ENCODE peak calls at places on chromosomes 16 and 17, in ten cellular contexts. J, T, L, K, N, E, U, Y, Z and D are unnamed samples.

GRCh38 chr17:9865585-9865984 is 39.5 kb downstream of the RCVRN start:
- DNase-seq in J (no peak), T (no peak), L (no peak), K (no peak), N (no peak), E (no peak), U (no peak), Y (no peak), Z (no peak), D (no peak)

GRCh38 chr16:57039148-57039812 is 49.9 kb downstream of the NLRC5 start:
- DNase-seq in J (no peak), T (no peak), L (no peak), K (no peak), N (no peak), E (no peak), U (peak), Y (no peak), Z (no peak), D (no peak)

GRCh38 chr17:73371285-73371684 is 59.5 kb upstream of the CDC42EP4 start:
- DNase-seq in J (no peak), T (no peak), L (no peak), K (no peak), N (no peak), E (no peak), U (no peak), Y (no peak), Z (no peak), D (no peak)

GRCh38 chr17:35578195-35578928 is at the start of gene PEX12:
- DNase-seq in J (peak), T (peak), L (peak), K (peak), N (peak), E (peak), U (peak), Y (peak), Z (peak), D (peak)

GRCh38 chr17:72592242-72592966 is 471.6 kb downstream of the SOX9 start:
- DNase-seq in J (peak), T (peak), L (peak), K (no peak), N (peak), E (peak), U (no peak), Y (no peak), Z (peak), D (no peak)

GRCh38 chr17:1232786-1233185 is 37.5 kb upstream of the BHLHA9 start:
- DNase-seq in J (no peak), T (no peak), L (no peak), K (no peak), N (no peak), E (no peak), U (no peak), Y (no peak), Z (no peak), D (no peak)

GRCh38 chr16:56936950-56937349 is 5.0 kb downstream of the HERPUD1 start:
- DNase-seq in J (no peak), T (no peak), L (no peak), K (no peak), N (no peak), E (no peak), U (peak), Y (no peak), Z (no peak), D (no peak)

GRCh38 chr17:42964161-42964932 is at the start of gene AARSD1:
- DNase-seq in J (peak), T (peak), L (peak), K (peak), N (peak), E (peak), U (peak), Y (peak), Z (peak), D (peak)

GRCh38 chr17:42118545-42118944 is 2.6 kb downstream of the KAT2A start:
- DNase-seq in J (no peak), T (peak), L (no peak), K (no peak), N (no peak), E (peak), U (no peak), Y (no peak), Z (peak), D (no peak)

GRCh38 chr17:44901323-44901965 is 2.2 kb upstream of the EFTUD2 start:
- DNase-seq in J (no peak), T (no peak), L (peak), K (no peak), N (no peak), E (no peak), U (no peak), Y (no peak), Z (no peak), D (no peak)

GRCh38 chr16:27374794-27375499 is 27.0 kb upstream of the IL21R start:
- DNase-seq in J (peak), T (peak), L (peak), K (no peak), N (peak), E (peak), U (peak), Y (no peak), Z (peak), D (peak)

GRCh38 chr16:31404353-31405064 is 11.4 kb downstream of the ITGAD start:
- DNase-seq in J (no peak), T (no peak), L (no peak), K (no peak), N (no peak), E (peak), U (no peak), Y (no peak), Z (no peak), D (no peak)

GRCh38 chr17:633133-633532 is 81.5 kb downstream of the VPS53 start:
- DNase-seq in J (no peak), T (no peak), L (no peak), K (no peak), N (no peak), E (no peak), U (no peak), Y (no peak), Z (no peak), D (no peak)

GRCh38 chr17:65498831-65499230 is 62.6 kb downstream of the AXIN2 start:
- DNase-seq in J (no peak), T (no peak), L (no peak), K (no peak), N (no peak), E (no peak), U (no peak), Y (no peak), Z (no peak), D (no peak)

GRCh38 chr16:78407191-78407590 is 307.7 kb downstream of the WWOX start:
- DNase-seq in J (no peak), T (no peak), L (no peak), K (no peak), N (no peak), E (no peak), U (no peak), Y (no peak), Z (no peak), D (no peak)

GRCh38 chr17:33992113-33992512 is 263.0 kb upstream of the CCL2 start:
- DNase-seq in J (no peak), T (no peak), L (no peak), K (no peak), N (no peak), E (no peak), U (no peak), Y (no peak), Z (no peak), D (no peak)

GRCh38 chr17:39666601-39667261 is 1.5 kb upstream of the PNMT start:
- DNase-seq in J (no peak), T (no peak), L (no peak), K (no peak), N (peak), E (no peak), U (peak), Y (no peak), Z (no peak), D (peak)

GRCh38 chr17:7497636-7498035 is 13.5 kb downstream of the POLR2A start:
- DNase-seq in J (no peak), T (no peak), L (no peak), K (no peak), N (no peak), E (no peak), U (no peak), Y (no peak), Z (no peak), D (no peak)

GRCh38 chr17:7881655-7882054 is 6.9 kb upstream of the CHD3 start:
- DNase-seq in J (no peak), T (no peak), L (no peak), K (no peak), N (no peak), E (no peak), U (no peak), Y (no peak), Z (peak), D (no peak)

GRCh38 chr16:67708368-67708771 is 10.7 kb downstream of the GFOD2 start:
- DNase-seq in J (no peak), T (no peak), L (no peak), K (no peak), N (no peak), E (no peak), U (no peak), Y (no peak), Z (no peak), D (peak)

GRCh38 chr16:25788637-25789036 is 96.9 kb downstream of the HS3ST4 start:
- DNase-seq in J (no peak), T (no peak), L (no peak), K (no peak), N (no peak), E (no peak), U (no peak), Y (no peak), Z (no peak), D (no peak)

GRCh38 chr17:3534881-3535252 is 22.7 kb downstream of the TRPV3 start:
- DNase-seq in J (peak), T (no peak), L (peak), K (no peak), N (no peak), E (peak), U (peak), Y (no peak), Z (no peak), D (no peak)

GRCh38 chr16:27335349-27336052 is 21.7 kb downstream of the IL4R start:
- DNase-seq in J (no peak), T (no peak), L (no peak), K (no peak), N (no peak), E (no peak), U (no peak), Y (no peak), Z (no peak), D (no peak)

GRCh38 chr16:67199808-67200198 is 872 bp downstream of the ELMO3 start:
- DNase-seq in J (no peak), T (no peak), L (no peak), K (no peak), N (no peak), E (no peak), U (no peak), Y (no peak), Z (no peak), D (peak)

GRCh38 chr17:6823011-6823442 is 8.5 kb downstream of the TEKT1 start:
- DNase-seq in J (no peak), T (no peak), L (no peak), K (no peak), N (no peak), E (no peak), U (no peak), Y (no peak), Z (no peak), D (no peak)

GRCh38 chr17:82893779-82894178 is 54.0 kb upstream of the ZNF750 start:
- DNase-seq in J (no peak), T (no peak), L (no peak), K (no peak), N (no peak), E (no peak), U (no peak), Y (no peak), Z (no peak), D (no peak)

GRCh38 chr17:9875441-9875840 is 29.6 kb downstream of the RCVRN start:
- DNase-seq in J (no peak), T (no peak), L (no peak), K (no peak), N (no peak), E (no peak), U (no peak), Y (no peak), Z (no peak), D (no peak)

GRCh38 chr16:51556694-51557327 is 405.7 kb upstream of the SALL1 start:
- DNase-seq in J (peak), T (no peak), L (no peak), K (no peak), N (no peak), E (no peak), U (no peak), Y (no peak), Z (no peak), D (no peak)

GRCh38 chr16:58475220-58475619 is 24.7 kb upstream of the NDRG4 start:
- DNase-seq in J (no peak), T (no peak), L (no peak), K (no peak), N (no peak), E (no peak), U (no peak), Y (no peak), Z (no peak), D (no peak)

GRCh38 chr17:16488572-16488997 is 3.4 kb downstream of the LRRC75A start:
- DNase-seq in J (no peak), T (peak), L (no peak), K (no peak), N (no peak), E (no peak), U (no peak), Y (no peak), Z (peak), D (no peak)

GRCh38 chr17:16484445-16485169 is 7.4 kb downstream of the LRRC75A start:
- DNase-seq in J (no peak), T (no peak), L (no peak), K (no peak), N (no peak), E (no peak), U (peak), Y (no peak), Z (no peak), D (no peak)

GRCh38 chr17:16482253-16482652 is 9.7 kb downstream of the LRRC75A start:
- DNase-seq in J (no peak), T (no peak), L (no peak), K (no peak), N (no peak), E (no peak), U (no peak), Y (no peak), Z (no peak), D (no peak)

GRCh38 chr17:16483021-16483645 is 8.9 kb downstream of the LRRC75A start:
- DNase-seq in J (no peak), T (no peak), L (no peak), K (no peak), N (no peak), E (no peak), U (no peak), Y (no peak), Z (no peak), D (no peak)

DNA sequence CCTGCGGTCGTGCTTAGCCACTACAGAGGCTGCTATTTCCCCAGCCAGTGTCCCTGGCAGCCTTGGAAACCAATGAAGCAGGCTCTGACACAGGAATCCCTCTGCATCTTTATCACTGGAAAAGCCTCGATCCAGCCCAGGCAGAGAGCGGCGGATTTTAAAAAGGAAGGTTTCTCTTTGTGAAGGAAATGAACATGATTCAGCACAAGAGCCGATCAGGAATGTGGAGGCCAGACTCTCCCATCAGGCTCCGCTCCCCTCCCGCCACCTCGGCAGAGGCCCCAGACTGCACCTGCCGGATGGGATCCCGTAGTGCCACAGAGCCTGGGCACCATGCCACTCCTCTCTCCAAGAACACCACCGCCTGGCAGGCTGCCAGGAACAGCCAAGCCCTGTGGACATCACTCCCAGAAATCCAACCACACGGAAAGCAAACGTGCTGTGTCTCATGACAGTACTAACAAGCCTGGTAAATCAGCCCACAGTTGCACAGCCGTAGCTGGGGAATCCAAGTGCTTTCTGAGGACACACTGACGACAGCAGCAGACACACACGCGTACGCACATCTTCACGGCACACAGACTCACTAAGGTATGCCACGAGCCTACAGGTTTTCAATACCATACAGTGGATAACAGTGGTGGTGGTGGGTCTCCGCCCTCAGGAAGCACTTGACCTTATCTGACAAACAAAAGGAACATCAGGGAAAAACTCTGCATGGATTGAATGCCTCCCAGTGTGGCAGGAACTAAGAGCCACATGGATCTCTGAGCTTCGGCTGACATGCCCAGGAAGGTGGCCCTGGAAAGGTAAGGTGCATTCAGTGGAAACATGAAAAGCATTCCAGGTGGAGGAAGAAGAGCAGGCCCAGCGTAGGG is 5.4 kb downstream of the LRRC75A start:
- DNase-seq in J (peak), T (peak), L (peak), K (peak), N (peak), E (no peak), U (no peak), Y (no peak), Z (peak), D (peak)
- TF ChIP-seq POLR2A in J (no peak), T (no peak), L (no peak), K (no peak), N (no peak), E (no peak), U (no peak), Y (no peak), Z (no peak), D (no peak)

GRCh38 chr16:2518823-2519710 is 1.1 kb upstream of the AMDHD2 start:
- DNase-seq in J (no peak), T (no peak), L (peak), K (no peak), N (peak), E (no peak), U (peak), Y (no peak), Z (no peak), D (no peak)

GRCh38 chr16:2520097-2520783 is at the start of gene AMDHD2:
- DNase-seq in J (peak), T (peak), L (peak), K (peak), N (peak), E (peak), U (peak), Y (peak), Z (peak), D (peak)

GRCh38 chr16:2523801-2524231 is 3.6 kb downstream of the AMDHD2 start:
- DNase-seq in J (no peak), T (no peak), L (no peak), K (no peak), N (no peak), E (no peak), U (peak), Y (no peak), Z (no peak), D (no peak)

GRCh38 chr16:2519711-2520080 is 475 bp upstream of the AMDHD2 start:
- DNase-seq in J (no peak), T (no peak), L (no peak), K (no peak), N (no peak), E (no peak), U (peak), Y (no peak), Z (no peak), D (no peak)

GRCh38 chr16:2520784-2521577 is 810 bp downstream of the AMDHD2 start:
- DNase-seq in J (no peak), T (peak), L (peak), K (no peak), N (peak), E (no peak), U (peak), Y (no peak), Z (peak), D (no peak)
- H3K27ac ChIP-seq in J (peak), T (peak), L (peak), K (peak), N (peak), E (peak), U (peak), Y (peak), Z (peak), D (peak)

DNA sequence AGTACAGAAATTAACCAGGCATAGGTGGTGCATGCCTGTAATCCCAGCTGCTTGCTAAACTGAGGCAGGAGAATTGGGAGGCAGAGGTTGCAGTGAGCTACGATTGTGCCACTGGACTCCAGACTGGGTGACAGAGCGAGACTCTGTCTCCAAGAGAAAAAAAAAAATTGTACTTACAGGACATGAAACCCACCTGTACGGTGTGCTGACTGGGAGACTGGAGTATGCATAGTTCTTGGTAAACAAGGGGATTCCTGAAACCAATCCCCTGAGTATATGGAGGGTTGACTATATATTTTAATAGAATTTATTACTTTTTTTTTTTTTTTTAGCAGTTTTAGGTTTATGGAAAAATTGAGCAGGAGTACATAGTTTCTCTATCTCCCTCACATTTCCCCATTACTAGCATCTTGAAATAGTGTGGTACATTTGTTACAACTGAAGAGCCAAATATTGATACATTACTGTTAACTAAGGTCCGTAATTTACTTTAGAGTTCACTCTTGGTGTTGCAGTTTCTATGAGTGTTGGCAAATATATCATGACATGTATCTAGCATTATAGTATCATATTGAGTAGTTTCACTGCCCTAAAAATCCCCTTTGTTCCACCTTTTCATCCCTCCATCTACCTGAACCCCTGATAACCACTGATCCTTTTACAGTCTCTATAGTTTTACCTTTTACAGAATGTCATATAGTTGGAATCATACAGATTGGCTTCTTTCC is 19.3 kb downstream of the TENT4B start:
- DNase-seq in J (no peak), T (no peak), L (no peak), K (no peak), N (no peak), E (no peak), U (no peak), Y (no peak), Z (no peak), D (no peak)
- H3K4me3 ChIP-seq in J (no peak), T (no peak), L (no peak), K (no peak), N (no peak), E (no peak), U (no peak), Y (no peak), Z (no peak), D (no peak)

DNA sequence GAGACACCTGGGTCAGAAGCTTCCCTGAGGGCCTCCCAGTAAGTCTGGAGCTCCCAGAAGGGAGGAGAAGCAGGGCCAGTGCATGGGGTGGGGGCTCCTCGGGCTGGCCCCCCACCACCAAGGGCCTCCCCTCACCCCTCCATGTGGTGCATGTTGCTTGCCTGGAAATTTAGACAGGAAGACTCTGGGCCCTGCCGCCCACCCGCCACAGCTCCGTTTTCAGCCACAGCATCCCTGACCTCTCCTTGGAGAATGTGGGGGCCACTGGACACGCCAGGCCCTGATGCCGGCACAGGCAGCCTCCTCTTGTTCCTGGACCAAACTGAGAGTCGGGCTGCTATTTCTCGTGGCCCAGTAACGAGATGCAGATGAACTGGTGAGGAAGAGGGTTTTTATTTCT is 2.7 kb upstream of the METTL26 start:
- DNase-seq in J (no peak), T (no peak), L (no peak), K (no peak), N (no peak), E (no peak), U (no peak), Y (no peak), Z (no peak), D (no peak)
- TF ChIP-seq POLR2A in J (no peak), T (no peak), L (no peak), K (no peak), N (no peak), E (no peak), U (no peak), Y (no peak), Z (no peak), D (no peak)